ENCODE peak calls at places on chromosomes 5 and 9, in four cellular contexts. W is caudate nucleus, R is dorsolateral prefrontal cortex, Z is suprapubic skin. L is an unnamed sample.

GRCh38 chr5:166962470-166962869 is 1329.0 kb upstream of the WWC1 start:
- DNase-seq in W (no peak), R (peak; percentile 9), Z (no peak), L (no peak)

GRCh38 chr5:142486581-142486980 is 161.8 kb upstream of the SPRY4 start:
- DNase-seq in W (no peak), R (no peak), Z (no peak), L (no peak)

GRCh38 chr5:56281489-56282163 is 48.5 kb upstream of the ANKRD55 start:
- DNase-seq in W (no peak), R (no peak), Z (no peak), L (no peak)

GRCh38 chr5:98638701-98639100 is 134.8 kb upstream of the RGMB start:
- DNase-seq in W (no peak), R (no peak), Z (no peak), L (no peak)

GRCh38 chr5:115709585-115709984 is 83.7 kb upstream of the TMED7 start:
- DNase-seq in W (no peak), R (no peak), Z (no peak), L (peak; percentile 71)

GRCh38 chr5:4576161-4576748 is 563.9 kb upstream of the ADAMTS16 start:
- DNase-seq in W (no peak), R (no peak), Z (no peak), L (no peak)

GRCh38 chr5:156824800-156825199 is 25.3 kb upstream of the PPP1R2B start:
- DNase-seq in W (peak; percentile 60), R (no peak), Z (no peak), L (no peak)

GRCh38 chr5:33662721-33663435 is 222.1 kb downstream of the TARS1 start:
- DNase-seq in W (no peak), R (no peak), Z (no peak), L (no peak)

GRCh38 chr9:112757300-112757883 is 6.8 kb downstream of the SNX30 start:
- DNase-seq in W (no peak), R (no peak), Z (no peak), L (no peak)

GRCh38 chr9:112050544-112051475 is 124.3 kb downstream of the SUSD1 start:
- DNase-seq in W (no peak), R (no peak), Z (no peak), L (no peak)

GRCh38 chr5:14234204-14234603 is 91.1 kb downstream of the TRIO start:
- DNase-seq in W (no peak), R (no peak), Z (no peak), L (no peak)

GRCh38 chr5:130280528-130281217 is 376.4 kb downstream of the CHSY3 start:
- DNase-seq in W (no peak), R (no peak), Z (no peak), L (no peak)
- H3K27ac ChIP-seq in W (no peak overlapping the region), R (no peak overlapping the region), Z (no peak overlapping the region), L (no peak overlapping the region)

GRCh38 chr5:96065577-96066385 is 104.1 kb upstream of the ELL2 start:
- DNase-seq in W (no peak), R (no peak), Z (no peak), L (no peak)
- H3K27ac ChIP-seq in W (no peak overlapping the region), R (no peak overlapping the region), Z (no peak overlapping the region), L (no peak overlapping the region)

GRCh38 chr5:124922255-124922975 is 176.0 kb upstream of the ZNF608 start:
- DNase-seq in W (no peak), R (no peak), Z (no peak), L (no peak)

GRCh38 chr5:124921694-124922093 is 175.3 kb upstream of the ZNF608 start:
- DNase-seq in W (no peak), R (no peak), Z (no peak), L (no peak)

GRCh38 chr5:124919076-124919475 is 172.6 kb upstream of the ZNF608 start:
- DNase-seq in W (no peak), R (no peak), Z (no peak), L (no peak)

GRCh38 chr5:124919752-124920151 is 173.3 kb upstream of the ZNF608 start:
- DNase-seq in W (no peak), R (no peak), Z (no peak), L (no peak)

DNA sequence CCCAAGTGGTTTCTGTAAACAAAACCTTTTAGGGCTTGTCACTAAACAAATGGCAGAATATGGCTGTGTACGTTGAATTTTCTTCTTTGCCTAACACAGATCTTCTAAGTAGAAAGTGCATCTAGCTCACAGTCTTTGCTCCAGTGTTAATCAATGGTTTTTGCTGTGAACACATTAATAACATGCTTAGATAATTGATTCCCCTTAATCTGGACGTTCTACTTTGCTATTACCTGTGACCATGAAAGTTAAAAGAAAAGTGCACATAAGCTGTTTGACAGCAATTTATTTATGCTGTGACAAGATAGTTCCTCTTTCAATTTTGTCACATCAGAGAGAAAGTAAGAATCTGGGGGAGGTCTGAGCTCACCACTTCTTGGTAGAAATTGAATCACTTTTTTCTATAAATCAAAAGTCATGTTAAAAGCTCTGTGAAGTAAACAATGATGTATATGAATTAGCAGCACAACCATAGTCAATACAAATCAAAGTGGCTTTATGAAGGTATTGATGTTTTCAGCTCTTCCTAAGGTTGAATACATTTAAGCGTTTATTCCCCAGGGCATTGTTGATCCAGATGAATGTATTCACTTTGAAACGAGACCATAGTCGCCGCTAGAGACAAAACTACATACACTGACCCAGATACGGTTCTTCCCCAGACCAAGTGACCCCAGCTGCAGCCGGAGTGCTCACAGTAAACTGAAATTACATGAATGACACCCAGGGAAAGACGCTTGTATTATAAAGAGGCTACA is 174.6 kb upstream of the ZNF608 start:
- DNase-seq in W (no peak), R (no peak), Z (no peak), L (no peak)
- H3K27ac ChIP-seq in W (peak overlapping the region; percentile 77), R (peak overlapping the region; percentile 87), Z (no peak overlapping the region), L (no peak overlapping the region)

DNA sequence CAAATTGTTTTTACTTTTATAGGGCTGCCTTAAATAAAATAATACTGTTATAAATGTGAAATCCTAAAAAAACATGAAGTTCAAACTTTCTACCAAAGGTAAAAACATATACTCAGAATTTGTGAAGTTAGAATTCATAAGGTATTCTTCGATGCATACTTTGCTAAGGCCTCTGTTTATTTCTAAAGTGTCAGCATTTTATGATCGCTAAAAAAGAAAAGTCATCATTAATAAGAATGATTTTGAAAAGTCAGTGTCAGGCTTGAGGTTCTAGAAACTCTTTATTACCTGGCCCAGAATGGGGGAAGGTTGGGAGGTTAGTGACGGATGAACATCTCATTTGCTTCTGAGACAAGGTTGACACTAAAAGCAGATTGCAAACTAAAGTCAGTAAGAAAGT is 26.2 kb upstream of the NADK2 start:
- DNase-seq in W (no peak), R (no peak), Z (no peak), L (no peak)
- H3K27ac ChIP-seq in W (no peak overlapping the region), R (no peak overlapping the region), Z (no peak overlapping the region), L (no peak overlapping the region)

DNA sequence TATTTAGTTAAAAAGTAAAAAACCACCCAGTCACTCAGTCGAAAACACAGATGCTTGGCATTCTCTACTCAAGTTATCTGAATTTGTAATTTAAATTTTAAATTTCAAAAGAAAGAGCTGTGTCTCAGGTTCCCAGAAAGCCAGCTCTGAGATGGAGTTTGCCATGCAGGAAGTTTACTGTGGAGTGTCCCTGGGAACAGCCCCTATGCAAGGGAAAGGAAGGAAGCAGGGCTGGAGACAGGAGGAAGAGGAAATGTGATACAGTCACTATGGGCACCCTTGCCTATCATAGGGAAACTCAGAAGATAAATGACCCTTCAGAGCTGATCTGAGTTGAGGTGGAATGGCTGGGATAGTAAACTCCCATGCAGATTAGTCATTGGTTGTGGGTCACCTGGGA is 408.8 kb upstream of the ACTBL2 start:
- DNase-seq in W (no peak), R (no peak), Z (no peak), L (no peak)
- H3K27ac ChIP-seq in W (no peak overlapping the region), R (no peak overlapping the region), Z (no peak overlapping the region), L (no peak overlapping the region)

GRCh38 chr5:178207917-178208280 is 3.6 kb downstream of the HNRNPAB start:
- DNase-seq in W (no peak), R (no peak), Z (peak; percentile 42), L (no peak)

GRCh38 chr5:178205010-178205748 is 846 bp downstream of the HNRNPAB start:
- DNase-seq in W (peak; percentile 40), R (peak; percentile 29), Z (peak; percentile 87), L (peak; percentile 89)

GRCh38 chr5:178205749-178206047 is 1.4 kb downstream of the HNRNPAB start:
- DNase-seq in W (no peak), R (no peak), Z (no peak), L (no peak)

GRCh38 chr5:178207183-178207916 is 3.0 kb downstream of the HNRNPAB start:
- DNase-seq in W (no peak), R (peak; percentile 49), Z (peak; percentile 60), L (peak; percentile 66)

GRCh38 chr5:178206166-178207101 is 2.1 kb downstream of the HNRNPAB start:
- DNase-seq in W (no peak), R (no peak), Z (peak; percentile 41), L (no peak)
- H3K27ac ChIP-seq in W (no peak overlapping the region), R (peak overlapping the region; percentile 26), Z (peak overlapping the region; percentile 20), L (no peak overlapping the region)

GRCh38 chr5:75185763-75186162 is 50.9 kb downstream of the ANKRD31 start:
- DNase-seq in W (no peak), R (no peak), Z (no peak), L (no peak)
- H3K27ac ChIP-seq in W (no peak overlapping the region), R (no peak overlapping the region), Z (no peak overlapping the region), L (no peak overlapping the region)

DNA sequence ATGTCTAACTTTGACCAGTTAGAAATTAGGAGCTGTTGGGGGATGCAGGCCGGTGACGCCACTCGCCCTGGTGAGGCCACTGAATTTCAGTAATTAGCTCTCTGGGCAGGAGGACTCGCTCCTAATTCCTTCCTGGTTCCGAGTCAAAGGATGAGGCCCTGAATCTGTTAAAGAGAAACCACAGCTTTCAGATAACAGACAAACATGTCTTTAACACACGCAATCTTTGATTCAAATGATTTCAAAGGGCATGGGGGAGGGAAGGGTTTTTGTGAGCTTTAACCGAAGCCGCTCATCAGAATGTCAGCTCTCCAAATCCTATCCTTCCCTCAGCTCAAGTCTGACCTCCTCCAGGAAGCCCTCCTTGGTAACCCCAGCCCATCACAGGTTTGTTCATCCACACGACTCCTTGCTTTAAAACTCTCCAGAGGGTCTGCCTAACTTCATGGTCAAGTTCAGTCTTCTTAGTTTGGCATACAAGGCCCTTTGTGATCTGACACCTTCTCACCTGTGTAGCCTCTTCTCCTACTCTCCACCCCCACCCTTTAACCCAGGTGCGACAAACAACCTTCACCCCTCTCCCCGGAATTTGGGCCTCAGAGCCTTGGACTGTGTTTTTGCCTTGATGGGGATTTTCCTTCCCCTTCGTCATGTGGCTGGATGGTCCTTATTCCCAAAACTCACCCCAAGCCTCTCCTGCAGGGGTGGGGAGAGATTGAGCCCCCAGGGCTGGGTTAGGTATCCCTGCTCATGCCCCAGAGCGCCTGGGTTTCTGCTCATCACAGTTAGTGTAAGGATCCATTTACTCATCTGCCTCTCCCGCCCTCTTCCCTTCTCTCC is 13.6 kb upstream of the PHF19 start:
- DNase-seq in W (no peak), R (no peak), Z (no peak), L (no peak)
- H3K27ac ChIP-seq in W (no peak overlapping the region), R (no peak overlapping the region), Z (peak overlapping the region; percentile 35), L (no peak overlapping the region)

GRCh38 chr5:154222414-154222813 is 31.9 kb downstream of the GALNT10 start:
- DNase-seq in W (no peak), R (no peak), Z (no peak), L (no peak)
- H3K27ac ChIP-seq in W (no peak overlapping the region), R (no peak overlapping the region), Z (no peak overlapping the region), L (no peak overlapping the region)

L was measured in right lobe of liver.